ENCODE peak calls at places on chromosomes 13 and 19, in eight cellular contexts. A is endothelial cell of umbilical vein, E is Peyer's patch, U is tibial nerve, Z is lower leg skin, R is esophagus squamous epithelium, M is sigmoid colon, N is IMR-90. L is an unnamed sample.

GRCh38 chr13:25281193-25281936 is 5.9 kb downstream of the MTMR6 start:
- DNase-seq in M (no peak), R (no peak), E (no peak), Z (no peak), U (no peak), A (no peak), N (peak; percentile 3), L (no peak)

GRCh38 chr19:19459707-19460251 is 54.3 kb downstream of the GATAD2A start:
- DNase-seq in E (peak; percentile 91), M (no peak), N (peak; percentile 87), A (peak; percentile 73), Z (peak; percentile 89), R (no peak), U (no peak), L (no peak)

GRCh38 chr19:30208661-30209060 is 163.5 kb upstream of the ZNF536 start:
- DNase-seq in E (no peak), N (no peak), R (no peak), M (no peak), A (no peak), Z (no peak), U (no peak), L (no peak)

GRCh38 chr19:51333836-51334460 is 8.0 kb downstream of the VSIG10L start:
- DNase-seq in A (no peak), N (no peak), Z (no peak), E (no peak), M (no peak), U (no peak), R (no peak), L (no peak)

GRCh38 chr13:99431927-99432636 is 69.2 kb upstream of the TM9SF2 start:
- DNase-seq in Z (no peak), N (no peak), R (no peak), E (no peak), M (no peak), A (no peak), U (no peak), L (no peak)

GRCh38 chr19:3783660-3784584 is 2.3 kb downstream of the MATK start:
- DNase-seq in U (no peak), A (no peak), M (no peak), E (no peak), N (no peak), Z (no peak), R (no peak), L (no peak)

GRCh38 chr13:28568286-28568685 is 73.4 kb upstream of the FLT1 start:
- DNase-seq in U (no peak), N (peak; percentile 62), E (peak; percentile 70), Z (peak; percentile 87), R (no peak), M (peak; percentile 79), A (peak; percentile 49), L (no peak)

GRCh38 chr13:112876305-112877000 is 92.6 kb upstream of the MCF2L start:
- DNase-seq in M (peak; percentile 48), A (no peak), N (no peak), Z (peak; percentile 57), E (peak; percentile 37), R (no peak), U (no peak), L (no peak)

GRCh38 chr19:13396256-13397080 is 109.8 kb downstream of the CACNA1A start:
- DNase-seq in N (peak; percentile 70), U (no peak), A (peak; percentile 40), R (no peak), M (peak; percentile 68), Z (no peak), E (peak; percentile 52), L (no peak)

GRCh38 chr13:110418944-110419343 is 111.9 kb downstream of the COL4A2 start:
- DNase-seq in E (no peak), U (no peak), N (no peak), A (peak; percentile 39), M (no peak), Z (peak; percentile 80), R (no peak), L (no peak)

GRCh38 chr13:106173346-106173745 is 362.1 kb downstream of the EFNB2 start:
- DNase-seq in Z (no peak), E (no peak), N (no peak), M (no peak), R (no peak), U (no peak), A (no peak), L (no peak)

GRCh38 chr13:97223711-97224461 is 1.8 kb downstream of the MBNL2 start:
- DNase-seq in M (peak; percentile 88), N (peak; percentile 96), E (peak; percentile 80), R (no peak), Z (no peak), U (no peak), A (peak; percentile 91), L (peak; percentile 67)

DNA sequence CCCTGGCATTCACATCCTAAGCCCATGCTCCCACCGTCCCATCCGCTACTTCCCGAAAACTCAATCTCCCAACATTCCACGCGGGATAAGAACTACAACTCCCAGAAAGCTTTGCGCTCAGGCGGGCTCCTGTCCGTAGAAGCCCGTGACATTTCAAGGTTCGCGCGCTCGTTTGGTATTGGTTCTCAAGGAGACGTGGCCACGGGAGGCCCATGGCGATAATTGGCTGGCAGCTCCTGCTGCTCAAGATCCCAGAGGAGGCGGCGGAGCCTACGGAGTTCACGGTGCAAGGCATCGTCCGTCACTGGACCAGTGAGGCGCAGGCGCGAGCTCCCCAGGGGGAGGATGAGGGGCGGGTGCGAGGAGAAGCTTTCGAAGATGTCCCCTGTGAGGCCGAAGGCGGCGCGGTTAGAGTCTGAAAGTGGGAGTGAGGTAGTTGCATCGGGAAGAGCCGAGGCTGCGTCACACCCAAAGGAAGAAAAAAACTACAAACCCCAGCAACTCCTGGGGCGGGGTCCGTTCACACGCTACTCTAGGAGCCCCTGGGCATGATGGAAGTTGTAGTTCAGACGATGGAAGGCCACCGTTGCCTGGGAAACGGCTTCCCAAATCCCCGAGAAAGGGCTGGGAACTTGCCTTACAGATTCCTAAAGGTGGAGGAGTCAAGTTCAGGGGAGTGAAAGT is 1.2 kb upstream of the MAMSTR start:
- DNase-seq in M (peak; percentile 100), A (no peak), Z (peak; percentile 99), R (peak; percentile 83), N (peak; percentile 99), E (peak; percentile 100), U (peak; percentile 97), L (peak; percentile 100)
- TF ChIP-seq POLR2A in M (no peak), A (no peak), Z (no peak), R (no peak), N (no peak), E (no peak), U (no peak), L (peak; percentile 27)

GRCh38 chr19:18279516-18280246 is 1.7 kb downstream of the JUND start:
- DNase-seq in R (peak; percentile 67), E (peak; percentile 96), M (peak; percentile 97), Z (peak; percentile 98), A (peak; percentile 96), U (peak; percentile 87), N (peak; percentile 92), L (peak; percentile 92)

GRCh38 chr19:18281082-18282020 is at the start of gene JUND:
- DNase-seq in E (peak; percentile 98), M (peak; percentile 99), A (peak; percentile 98), R (peak; percentile 85), U (peak; percentile 98), Z (peak; percentile 99), N (peak; percentile 98), L (peak; percentile 99)

GRCh38 chr19:18280247-18281081 is 958 bp downstream of the JUND start:
- DNase-seq in N (peak; percentile 69), U (peak; percentile 79), Z (peak; percentile 96), R (peak; percentile 52), M (peak; percentile 93), A (peak; percentile 76), E (peak; percentile 94), L (peak; percentile 72)

GRCh38 chr19:18279266-18279515 is 2.2 kb downstream of the JUND start:
- DNase-seq in E (no peak), A (no peak), R (no peak), Z (no peak), U (no peak), M (no peak), N (no peak), L (no peak)

GRCh38 chr19:18278521-18279265 is 2.7 kb downstream of the JUND start:
- DNase-seq in Z (no peak), A (peak; percentile 14), E (peak; percentile 70), U (no peak), N (no peak), R (no peak), M (no peak), L (no peak)
- TF ChIP-seq CTCF in Z (no peak), A (no peak), E (peak; percentile 31), U (no peak), N (peak; percentile 24), R (no peak), M (no peak), L (peak; percentile 15)

GRCh38 chr19:55606471-55606787 is 982 bp downstream of the ZNF865 start:
- DNase-seq in Z (no peak), N (no peak), A (no peak), U (no peak), R (no peak), M (no peak), E (no peak), L (no peak)

GRCh38 chr19:55603581-55604292 is 1.7 kb upstream of the ZNF865 start:
- DNase-seq in M (no peak), Z (no peak), U (no peak), E (no peak), N (no peak), A (no peak), R (no peak), L (no peak)

GRCh38 chr19:55605637-55606470 is at the start of gene ZNF865:
- DNase-seq in M (peak; percentile 87), N (peak; percentile 87), R (no peak), U (no peak), A (peak; percentile 87), E (peak; percentile 88), Z (peak; percentile 95), L (peak; percentile 83)

GRCh38 chr19:55606817-55607216 is 1.4 kb downstream of the ZNF865 start:
- DNase-seq in Z (no peak), A (no peak), M (no peak), N (no peak), E (no peak), U (no peak), R (no peak), L (no peak)

GRCh38 chr19:55605207-55605636 is 225 bp upstream of the ZNF865 start:
- DNase-seq in Z (peak; percentile 99), A (peak; percentile 98), E (peak; percentile 99), M (peak; percentile 99), N (peak; percentile 96), U (peak; percentile 90), R (peak; percentile 81), L (peak; percentile 99)
- TF ChIP-seq POLR2A in Z (no peak), A (peak; percentile 59), E (peak; percentile 39), M (peak; percentile 7), N (peak; percentile 48), U (no peak), R (no peak), L (no peak)

GRCh38 chr13:107375701-107376350 is 807.9 kb upstream of the ARGLU1 start:
- DNase-seq in N (no peak), Z (no peak), M (no peak), U (no peak), E (no peak), A (peak; percentile 84), R (no peak), L (no peak)

GRCh38 chr13:107376393-107377085 is 808.6 kb upstream of the ARGLU1 start:
- DNase-seq in A (no peak), R (no peak), M (no peak), N (peak; percentile 18), Z (no peak), E (no peak), U (no peak), L (no peak)

GRCh38 chr13:107370036-107370785 is 802.3 kb upstream of the ARGLU1 start:
- DNase-seq in U (no peak), A (peak; percentile 83), N (peak; percentile 90), Z (no peak), E (no peak), M (no peak), R (no peak), L (no peak)

GRCh38 chr13:107374038-107374437 is 806.1 kb upstream of the ARGLU1 start:
- DNase-seq in M (no peak), R (no peak), U (no peak), A (no peak), Z (no peak), N (peak; percentile 83), E (no peak), L (no peak)

GRCh38 chr13:107373551-107373950 is 805.6 kb upstream of the ARGLU1 start:
- DNase-seq in M (no peak), Z (no peak), N (peak; percentile 91), E (no peak), A (peak; percentile 91), R (no peak), U (no peak), L (no peak)
- TF ChIP-seq CTCF in M (no peak), Z (no peak), N (peak; percentile 84), E (no peak), A (peak; percentile 59), R (peak; percentile 18), U (no peak), L (no peak)

L was measured in ovary.